ENCODE peak calls at places on chromosomes 5 and 9, in nine cellular contexts. R, M, W, P, N, X, I, L and D are unnamed samples.

GRCh38 chr9:107484117-107484723 is 5.3 kb downstream of the KLF4 start:
- DNase-seq in R (peak; percentile 53), M (peak; percentile 84), W (no peak), P (no peak), N (peak; percentile 35), X (no peak), I (no peak), L (peak; percentile 67), D (peak; percentile 67)

GRCh38 chr9:91558879-91559278 is 135.2 kb upstream of the NFIL3 start:
- DNase-seq in R (no peak), M (no peak), W (no peak), P (no peak), N (no peak), X (no peak), I (no peak), L (no peak), D (peak; percentile 40)

GRCh38 chr9:94952553-94953373 is 226.3 kb downstream of the AOPEP start:
- DNase-seq in R (peak; percentile 78), M (no peak), W (no peak), P (no peak), N (peak; percentile 58), X (no peak), I (no peak), L (peak; percentile 86), D (no peak)

GRCh38 chr5:119285070-119285916 is 70.5 kb upstream of the TNFAIP8 start:
- DNase-seq in R (no peak), M (no peak), W (peak; percentile 23), P (no peak), N (peak; percentile 25), X (no peak), I (no peak), L (no peak), D (no peak)

GRCh38 chr5:53481887-53482716 is 1.7 kb downstream of the FST start:
- DNase-seq in R (peak; percentile 84), M (peak; percentile 64), W (peak; percentile 76), P (peak; percentile 72), N (peak; percentile 77), X (peak; percentile 89), I (peak; percentile 81), L (no peak), D (peak; percentile 60)

GRCh38 chr5:14628346-14628745 is 36.2 kb upstream of the OTULIN start:
- DNase-seq in R (peak; percentile 37), M (peak; percentile 53), W (no peak), P (peak; percentile 70), N (no peak), X (no peak), I (no peak), L (peak; percentile 44), D (peak; percentile 67)

GRCh38 chr5:56549096-56549886 is 266.1 kb upstream of the MAP3K1 start:
- DNase-seq in R (no peak), M (no peak), W (no peak), P (no peak), N (no peak), X (no peak), I (no peak), L (no peak), D (no peak)

GRCh38 chr5:127645300-127645726 is 3.6 kb upstream of the CTXN3 start:
- DNase-seq in R (no peak), M (no peak), W (no peak), P (no peak), N (no peak), X (no peak), I (no peak), L (no peak), D (peak; percentile 67)

GRCh38 chr9:133572821-133573361 is 36.3 kb downstream of the FAM163B start:
- DNase-seq in R (no peak), M (no peak), W (peak; percentile 81), P (no peak), N (no peak), X (no peak), I (peak; percentile 48), L (no peak), D (peak; percentile 26)

GRCh38 chr5:157630341-157630740 is 21.9 kb downstream of the SOX30 start:
- DNase-seq in R (no peak), M (no peak), W (no peak), P (no peak), N (no peak), X (no peak), I (no peak), L (no peak), D (no peak)

GRCh38 chr9:68702493-68702892 is 2.5 kb upstream of the PIP5K1B start:
- DNase-seq in R (no peak), M (no peak), W (no peak), P (no peak), N (no peak), X (no peak), I (no peak), L (no peak), D (no peak)

GRCh38 chr5:14036514-14036913 is 92.0 kb upstream of the DNAH5 start:
- DNase-seq in R (no peak), M (peak; percentile 86), W (no peak), P (no peak), N (no peak), X (no peak), I (no peak), L (peak; percentile 78), D (no peak)

GRCh38 chr5:133289686-133290367 is 238.0 kb downstream of the HSPA4 start:
- DNase-seq in R (no peak), M (no peak), W (no peak), P (no peak), N (no peak), X (no peak), I (no peak), L (peak; percentile 89), D (no peak)

GRCh38 chr5:133293953-133294352 is 242.1 kb downstream of the HSPA4 start:
- DNase-seq in R (no peak), M (no peak), W (no peak), P (no peak), N (no peak), X (no peak), I (no peak), L (no peak), D (no peak)

GRCh38 chr5:133292300-133292699 is 240.5 kb downstream of the HSPA4 start:
- DNase-seq in R (no peak), M (peak; percentile 50), W (no peak), P (no peak), N (no peak), X (no peak), I (no peak), L (peak; percentile 91), D (no peak)

GRCh38 chr5:133290669-133291235 is 238.9 kb downstream of the HSPA4 start:
- DNase-seq in R (no peak), M (no peak), W (no peak), P (no peak), N (no peak), X (no peak), I (no peak), L (no peak), D (no peak)

DNA sequence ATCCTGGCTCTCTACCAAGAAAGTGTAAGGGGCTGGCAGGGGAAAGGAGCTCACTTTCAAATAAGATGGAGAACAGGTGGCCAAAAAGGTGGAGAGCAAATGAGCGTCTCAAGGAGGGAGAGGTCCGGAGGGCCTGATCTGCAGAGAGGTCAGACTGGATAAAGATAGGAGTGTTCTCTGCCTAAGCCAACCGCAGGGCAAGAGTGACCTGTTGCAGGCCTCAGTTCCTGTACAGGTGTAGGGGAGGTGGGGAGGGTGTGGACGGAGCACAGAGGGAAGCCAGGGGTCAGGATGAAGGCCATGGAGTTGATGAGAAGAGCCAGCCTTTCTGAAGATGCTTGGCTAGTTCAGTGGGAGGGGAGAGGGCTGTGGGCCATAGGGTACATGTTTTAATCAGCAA is 239.7 kb downstream of the HSPA4 start:
- DNase-seq in R (no peak), M (no peak), W (no peak), P (no peak), N (no peak), X (no peak), I (no peak), L (no peak), D (no peak)
- H3K4me1 ChIP-seq in R (no peaks in the 10 kb centered on the region), M (peaks cover 34% of the 10 kb centered on the region), W (peaks cover under 1% of the 10 kb centered on the region), P (no peaks in the 10 kb centered on the region), N (no peaks in the 10 kb centered on the region), X (no peaks in the 10 kb centered on the region), I (no peaks in the 10 kb centered on the region), L (peaks cover 18% of the 10 kb centered on the region), D (no peaks in the 10 kb centered on the region)

GRCh38 chr5:140157032-140157781 is 17.8 kb upstream of the CYSTM1 start:
- DNase-seq in R (peak; percentile 94), M (peak; percentile 80), W (peak; percentile 90), P (peak; percentile 91), N (peak; percentile 87), X (peak; percentile 96), I (peak; percentile 88), L (peak; percentile 55), D (peak; percentile 92)
- TF ChIP-seq CTCF in R (peak; percentile 98), M (peak; percentile 96), W (peak; percentile 90), P (peak; percentile 81), N (peak; percentile 88), X (peak; percentile 89), I (peak; percentile 97), L (peak; percentile 96), D (peak; percentile 95)

GRCh38 chr5:150779397-150780179 is 1.0 kb downstream of the SMIM3 start:
- DNase-seq in R (no peak), M (no peak), W (no peak), P (no peak), N (no peak), X (no peak), I (no peak), L (peak; percentile 57), D (no peak)

GRCh38 chr5:150781706-150782614 is 3.4 kb downstream of the SMIM3 start:
- DNase-seq in R (peak; percentile 78), M (no peak), W (peak; percentile 64), P (no peak), N (peak; percentile 86), X (no peak), I (no peak), L (peak; percentile 75), D (no peak)

GRCh38 chr5:150780180-150780692 is 1.7 kb downstream of the SMIM3 start:
- DNase-seq in R (peak; percentile 54), M (no peak), W (peak; percentile 47), P (no peak), N (peak; percentile 58), X (no peak), I (no peak), L (no peak), D (no peak)

GRCh38 chr5:150782850-150783249 is 4.3 kb downstream of the SMIM3 start:
- DNase-seq in R (no peak), M (no peak), W (no peak), P (no peak), N (no peak), X (no peak), I (no peak), L (no peak), D (no peak)

GRCh38 chr5:150780816-150781221 is 2.3 kb downstream of the SMIM3 start:
- DNase-seq in R (no peak), M (no peak), W (no peak), P (no peak), N (no peak), X (no peak), I (no peak), L (peak; percentile 90), D (no peak)
- H3K4me1 ChIP-seq in R (peaks cover 72% of the 10 kb centered on the region), M (peaks cover 9% of the 10 kb centered on the region), W (peaks cover 86% of the 10 kb centered on the region), P (peaks cover 41% of the 10 kb centered on the region), N (peaks cover 5% of the 10 kb centered on the region), X (peaks cover 26% of the 10 kb centered on the region), I (peaks cover 18% of the 10 kb centered on the region), L (peaks cover 36% of the 10 kb centered on the region), D (peaks cover 63% of the 10 kb centered on the region)

DNA sequence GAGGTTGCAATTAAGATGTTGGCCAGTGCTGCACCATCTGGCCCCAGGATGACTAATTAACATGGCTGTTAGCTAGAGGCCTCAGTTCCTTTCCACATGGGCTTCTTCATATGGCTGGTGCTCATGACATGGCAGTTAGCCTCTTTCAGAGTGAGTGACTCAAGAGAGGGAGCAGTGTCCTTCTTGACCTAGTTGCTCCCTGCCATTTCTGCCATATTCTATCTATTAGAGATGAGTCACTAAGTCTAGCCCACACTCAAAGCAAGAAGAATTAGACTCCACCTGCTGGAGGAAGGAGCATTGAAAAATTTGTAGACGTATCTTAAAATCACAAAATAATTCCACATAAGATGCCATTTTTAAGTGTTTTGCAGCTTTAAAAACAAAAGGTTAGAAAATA is 651.2 kb upstream of the CCNG1 start:
- DNase-seq in R (no peak), M (no peak), W (no peak), P (no peak), N (no peak), X (no peak), I (no peak), L (no peak), D (peak; percentile 1)
- TF ChIP-seq CTCF in R (no peak), M (no peak), W (no peak), P (no peak), N (no peak), X (no peak), I (no peak), L (no peak), D (no peak)